ENCODE peak calls at places on chromosomes 4 and X, in five cellular contexts. Q is H1, O is H9, A is neuronal stem cell, W is mesenchymal stem cell. E is an unnamed sample.
A peak's percentile ranks its signal among the peaks of the same experiment; 100 is the strongest.

GRCh38 chr4:124636793-124637192 is 75.7 kb downstream of the ANKRD50 start:
- DNase-seq in A (peak; percentile 76), O (peak; percentile 50), Q (no peak), W (no peak), E (no peak)

GRCh38 chrX:129945131-129945530 is 37.3 kb upstream of the BCORL1 start:
- DNase-seq in A (no peak), O (no peak), W (peak; percentile 51), Q (no peak), E (peak; percentile 80)

GRCh38 chr4:142347241-142347640 is 498.9 kb downstream of the INPP4B start:
- DNase-seq in Q (no peak), A (no peak), W (no peak), O (no peak), E (peak; percentile 54)

GRCh38 chr4:175536852-175537453 is 275.1 kb downstream of the GPM6A start:
- DNase-seq in A (peak; percentile 42), W (peak; percentile 68), Q (no peak), O (no peak), E (peak; percentile 25)

GRCh38 chr4:126071346-126072333 is 756.9 kb downstream of the FAT4 start:
- DNase-seq in W (no peak), O (no peak), A (no peak), Q (no peak), E (no peak)

GRCh38 chrX:69128573-69128972 is 36.7 kb downstream of the PJA1 start:
- DNase-seq in A (no peak), Q (peak; percentile 53), O (peak; percentile 49), W (peak; percentile 36), E (peak; percentile 49)

GRCh38 chr4:83272900-83273299 is 11.7 kb downstream of the COQ2 start:
- DNase-seq in A (no peak), W (no peak), Q (no peak), O (no peak), E (no peak)

GRCh38 chrX:63258144-63258543 is 93.0 kb downstream of the SPIN4 start:
- DNase-seq in Q (no peak), W (no peak), O (no peak), A (no peak), E (no peak)

GRCh38 chr4:41057456-41057855 is 156.9 kb downstream of the APBB2 start:
- DNase-seq in A (no peak), Q (no peak), O (no peak), W (peak; percentile 64), E (no peak)

GRCh38 chrX:49930046-49930445 is 7.7 kb downstream of the CLCN5 start:
- DNase-seq in A (no peak), O (no peak), Q (no peak), W (no peak), E (no peak)

GRCh38 chr4:97910005-97910404 is 233.3 kb downstream of the STPG2 start:
- DNase-seq in A (no peak), W (no peak), O (peak; percentile 56), Q (no peak), E (no peak)

GRCh38 chr4:38117614-38118013 is 157.4 kb downstream of the PTTG2 start:
- DNase-seq in Q (no peak), W (no peak), A (no peak), O (no peak), E (no peak)

GRCh38 chr4:150145090-150145949 is 67.1 kb downstream of the DCLK2 start:
- DNase-seq in Q (no peak), O (peak; percentile 36), W (peak; percentile 59), A (no peak), E (no peak)

GRCh38 chr4:35463251-35463952 is 780.9 kb downstream of the ARAP2 start:
- DNase-seq in O (peak; percentile 34), Q (peak; percentile 45), A (no peak), W (no peak), E (no peak)

GRCh38 chr4:23937173-23937572 is 47.3 kb upstream of the PPARGC1A start:
- DNase-seq in A (no peak), W (no peak), Q (no peak), O (no peak), E (no peak)
- H2BK12ac ChIP-seq in A (no peak overlapping the region), W (no peak overlapping the region), Q (no peak overlapping the region), O (no peak overlapping the region), E (no peak overlapping the region)

DNA sequence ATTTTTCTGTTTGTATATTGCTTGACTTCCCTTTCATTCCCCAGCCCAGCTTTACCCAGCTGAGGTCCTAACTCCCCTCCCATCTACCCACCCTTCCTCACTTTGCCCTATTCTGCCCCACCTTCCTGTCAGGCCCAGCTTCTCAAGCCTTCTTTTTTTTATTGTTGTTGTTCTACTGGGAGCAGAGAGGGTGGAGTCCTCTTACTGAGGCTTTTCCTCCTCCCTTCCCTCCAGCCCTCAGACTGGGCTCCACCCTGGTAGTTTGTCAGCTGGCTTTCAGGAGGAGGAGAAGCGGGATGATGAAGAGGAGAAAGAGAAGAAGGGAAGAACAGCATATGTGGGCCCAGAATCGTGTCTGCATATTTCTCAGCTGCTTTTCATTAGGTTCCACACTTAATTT is 3.2 kb upstream of the KLF8 start:
- DNase-seq in W (no peak), O (peak; percentile 33), A (no peak), Q (no peak), E (no peak)
- H2BK12ac ChIP-seq in W (no peak overlapping the region), O (no peak overlapping the region), A (no peak overlapping the region), Q (no peak overlapping the region), E (no peak overlapping the region)

GRCh38 chr4:115215935-115216334 is 102.5 kb upstream of the NDST4 start:
- DNase-seq in O (no peak), A (no peak), W (no peak), Q (no peak), E (no peak)
- H2BK12ac ChIP-seq in O (no peak overlapping the region), A (no peak overlapping the region), W (no peak overlapping the region), Q (no peak overlapping the region), E (no peak overlapping the region)

DNA sequence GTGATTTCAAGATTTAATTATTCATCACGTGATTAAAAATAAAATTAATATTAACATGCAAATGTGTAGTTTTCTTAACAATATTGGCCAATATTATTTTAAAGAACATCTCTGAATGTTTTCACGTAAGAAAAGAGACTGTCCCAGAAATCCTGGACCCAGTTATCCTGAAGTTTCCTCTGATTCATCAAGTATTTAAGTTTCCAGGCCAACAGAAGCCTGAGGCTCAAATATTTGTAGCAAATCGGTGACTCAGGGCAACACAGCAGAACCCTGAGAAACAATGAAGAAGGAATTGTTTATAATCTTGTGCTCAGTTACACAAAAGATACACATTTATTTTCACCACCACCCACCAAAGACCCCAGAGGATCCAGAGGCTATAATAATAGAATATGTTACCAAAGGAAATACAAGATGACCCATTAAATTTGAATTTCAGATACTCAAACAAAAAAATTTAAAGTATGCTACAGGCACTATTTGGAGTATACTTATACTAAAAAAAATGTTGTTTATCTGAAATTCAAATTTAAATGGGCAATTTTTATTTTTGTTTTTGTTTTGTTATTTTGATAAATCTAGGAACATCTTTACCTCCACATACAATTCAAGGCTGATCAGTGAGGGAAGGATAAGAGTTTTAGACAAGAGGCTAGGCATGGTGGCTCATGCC is 33.9 kb upstream of the SLC7A11 start:
- DNase-seq in A (no peak), W (peak; percentile 89), O (no peak), Q (no peak), E (peak; percentile 87)
- H2BK12ac ChIP-seq in A (no peak overlapping the region), W (no peak overlapping the region), O (no peak overlapping the region), Q (no peak overlapping the region), E (no peak overlapping the region)

E was measured in trophoblast cell.